ENCODE peak calls at places on chromosome 21, in five cellular contexts. One of them, this sample, is unnamed.
A peak's percentile ranks its signal among the peaks of the same experiment; 100 is the strongest.

GRCh38 chr21:45528028-45528705 is 14.1 kb downstream of the SLC19A1 start:
- DNase-seq in IMR-90: no peak
- DNase-seq in COLO829: no peak
- DNase-seq in NCI-H1105 treated with DMSO at 0.1 percent for 48 hours: no peak
- DNase-seq in T-helper 1 cell: no peak
- DNase-seq in this sample: no peak

GRCh38 chr21:17462276-17462981 is 50.4 kb upstream of the CXADR start:
- DNase-seq in IMR-90: peak; percentile 42
- DNase-seq in COLO829: peak; percentile 78
- DNase-seq in NCI-H1105 treated with DMSO at 0.1 percent for 48 hours: no peak
- DNase-seq in T-helper 1 cell: no peak
- DNase-seq in this sample: no peak

GRCh38 chr21:35575280-35575915 is 484.9 kb downstream of the SETD4 start:
- DNase-seq in IMR-90: peak; percentile 96
- DNase-seq in COLO829: no peak
- DNase-seq in NCI-H1105 treated with DMSO at 0.1 percent for 48 hours: no peak
- DNase-seq in T-helper 1 cell: no peak
- DNase-seq in this sample: peak; percentile 86

GRCh38 chr21:28775071-28775470 is 217.6 kb downstream of the LTN1 start:
- DNase-seq in IMR-90: no peak
- DNase-seq in COLO829: no peak
- DNase-seq in NCI-H1105 treated with DMSO at 0.1 percent for 48 hours: no peak
- DNase-seq in T-helper 1 cell: no peak
- DNase-seq in this sample: no peak

GRCh38 chr21:42376338-42376982 is 10.1 kb upstream of the TFF1 start:
- DNase-seq in IMR-90: no peak
- DNase-seq in COLO829: no peak
- DNase-seq in NCI-H1105 treated with DMSO at 0.1 percent for 48 hours: no peak
- DNase-seq in T-helper 1 cell: no peak
- DNase-seq in this sample: no peak

GRCh38 chr21:37531402-37532042 is 164.9 kb downstream of the DYRK1A start:
- DNase-seq in IMR-90: no peak
- DNase-seq in COLO829: no peak
- DNase-seq in NCI-H1105 treated with DMSO at 0.1 percent for 48 hours: no peak
- DNase-seq in T-helper 1 cell: no peak
- DNase-seq in this sample: no peak

GRCh38 chr21:35206141-35207125 is 157.3 kb upstream of the RUNX1 start:
- DNase-seq in IMR-90: peak; percentile 32
- DNase-seq in COLO829: no peak
- DNase-seq in NCI-H1105 treated with DMSO at 0.1 percent for 48 hours: no peak
- DNase-seq in T-helper 1 cell: no peak
- DNase-seq in this sample: no peak

GRCh38 chr21:35291034-35291433 is 241.9 kb upstream of the RUNX1 start:
- DNase-seq in IMR-90: no peak
- DNase-seq in COLO829: no peak
- DNase-seq in NCI-H1105 treated with DMSO at 0.1 percent for 48 hours: no peak
- DNase-seq in T-helper 1 cell: no peak
- DNase-seq in this sample: no peak

GRCh38 chr21:44996096-44996495 is 56.3 kb downstream of the SLX9 start:
- DNase-seq in IMR-90: no peak
- DNase-seq in COLO829: no peak
- DNase-seq in NCI-H1105 treated with DMSO at 0.1 percent for 48 hours: no peak
- DNase-seq in T-helper 1 cell: no peak
- DNase-seq in this sample: no peak

GRCh38 chr21:44658913-44659595 is 1.3 kb downstream of the KRTAP12-3 start:
- DNase-seq in IMR-90: no peak
- DNase-seq in COLO829: no peak
- DNase-seq in NCI-H1105 treated with DMSO at 0.1 percent for 48 hours: no peak
- DNase-seq in T-helper 1 cell: no peak
- DNase-seq in this sample: no peak

GRCh38 chr21:41760411-41760810 is 6.4 kb downstream of the RIPK4 start:
- DNase-seq in IMR-90: no peak
- DNase-seq in COLO829: no peak
- DNase-seq in NCI-H1105 treated with DMSO at 0.1 percent for 48 hours: no peak
- DNase-seq in T-helper 1 cell: no peak
- DNase-seq in this sample: no peak

GRCh38 chr21:27812279-27812678 is 845.4 kb upstream of the ADAMTS5 start:
- DNase-seq in IMR-90: peak; percentile 50
- DNase-seq in COLO829: no peak
- DNase-seq in NCI-H1105 treated with DMSO at 0.1 percent for 48 hours: no peak
- DNase-seq in T-helper 1 cell: no peak
- DNase-seq in this sample: no peak

GRCh38 chr21:20329636-20330035 is 668.6 kb upstream of the NCAM2 start:
- DNase-seq in IMR-90: no peak
- DNase-seq in COLO829: peak; percentile 12
- DNase-seq in NCI-H1105 treated with DMSO at 0.1 percent for 48 hours: no peak
- DNase-seq in T-helper 1 cell: no peak
- DNase-seq in this sample: no peak

GRCh38 chr21:16789636-16790035 is 723.2 kb upstream of the CXADR start:
- DNase-seq in IMR-90: no peak
- DNase-seq in COLO829: no peak
- DNase-seq in NCI-H1105 treated with DMSO at 0.1 percent for 48 hours: no peak
- DNase-seq in T-helper 1 cell: no peak
- DNase-seq in this sample: no peak

GRCh38 chr21:36355071-36355680 is 30.0 kb upstream of the CHAF1B start:
- DNase-seq in IMR-90: no peak
- DNase-seq in COLO829: peak; percentile 34
- DNase-seq in NCI-H1105 treated with DMSO at 0.1 percent for 48 hours: no peak
- DNase-seq in T-helper 1 cell: no peak
- DNase-seq in this sample: no peak

GRCh38 chr21:45393833-45394638 is 10.9 kb upstream of the COL18A1 start:
- DNase-seq in IMR-90: no peak
- DNase-seq in COLO829: no peak
- DNase-seq in NCI-H1105 treated with DMSO at 0.1 percent for 48 hours: no peak
- DNase-seq in T-helper 1 cell: no peak
- DNase-seq in this sample: no peak

GRCh38 chr21:16363563-16363962 is 633.8 kb downstream of the USP25 start:
- DNase-seq in IMR-90: no peak
- DNase-seq in COLO829: no peak
- DNase-seq in NCI-H1105 treated with DMSO at 0.1 percent for 48 hours: no peak
- DNase-seq in T-helper 1 cell: no peak
- DNase-seq in this sample: no peak

GRCh38 chr21:16476056-16476850 is 746.5 kb downstream of the USP25 start:
- DNase-seq in IMR-90: no peak
- DNase-seq in COLO829: no peak
- DNase-seq in NCI-H1105 treated with DMSO at 0.1 percent for 48 hours: no peak
- DNase-seq in T-helper 1 cell: no peak
- DNase-seq in this sample: no peak

This sample was measured in skeletal muscle cell.